ENCODE peak calls at places on chromosome X, in six cellular contexts. One of them, this sample, is unnamed.

GRCh38 chrX:13898603-13899002 is 81.7 kb upstream of the GPM6B start:
- DNase-seq in adipocyte: no peak
- DNase-seq in ascending aorta: no peak
- DNase-seq in coronary artery: no peak
- DNase-seq in skeletal muscle cell: no peak
- DNase-seq in transverse colon: no peak
- DNase-seq in this sample: no peak

GRCh38 chrX:133685806-133686205 is 270.5 kb upstream of the GPC4 start:
- DNase-seq in adipocyte: no peak
- DNase-seq in ascending aorta: no peak
- DNase-seq in coronary artery: no peak
- DNase-seq in skeletal muscle cell: no peak
- DNase-seq in transverse colon: no peak
- DNase-seq in this sample: no peak

GRCh38 chrX:138710311-138710791 is 1.2 kb downstream of the FGF13 start:
- DNase-seq in adipocyte: no peak
- DNase-seq in ascending aorta: no peak
- DNase-seq in coronary artery: peak
- DNase-seq in skeletal muscle cell: no peak
- DNase-seq in transverse colon: no peak
- DNase-seq in this sample: no peak

GRCh38 chrX:118730500-118731247 is 3.3 kb downstream of the IL13RA1 start:
- DNase-seq in adipocyte: peak
- DNase-seq in ascending aorta: no peak
- DNase-seq in coronary artery: no peak
- DNase-seq in skeletal muscle cell: peak
- DNase-seq in transverse colon: no peak
- DNase-seq in this sample: peak

GRCh38 chrX:41605144-41605543 is 83.6 kb upstream of the GPR34 start:
- DNase-seq in adipocyte: no peak
- DNase-seq in ascending aorta: no peak
- DNase-seq in coronary artery: no peak
- DNase-seq in skeletal muscle cell: no peak
- DNase-seq in transverse colon: no peak
- DNase-seq in this sample: no peak

GRCh38 chrX:40107291-40108083 is 9.7 kb upstream of the BCOR start:
- DNase-seq in adipocyte: peak
- DNase-seq in ascending aorta: peak
- DNase-seq in coronary artery: no peak
- DNase-seq in skeletal muscle cell: no peak
- DNase-seq in transverse colon: peak
- DNase-seq in this sample: peak

GRCh38 chrX:18129694-18130093 is 91.0 kb downstream of the BEND2 start:
- DNase-seq in adipocyte: no peak
- DNase-seq in ascending aorta: no peak
- DNase-seq in coronary artery: no peak
- DNase-seq in skeletal muscle cell: no peak
- DNase-seq in transverse colon: no peak
- DNase-seq in this sample: no peak

GRCh38 chrX:107154787-107155620 is 36.4 kb upstream of the RBM41 start:
- DNase-seq in adipocyte: no peak
- DNase-seq in ascending aorta: no peak
- DNase-seq in coronary artery: no peak
- DNase-seq in skeletal muscle cell: peak
- DNase-seq in transverse colon: no peak
- DNase-seq in this sample: peak

GRCh38 chrX:107571296-107571998 is 56.9 kb upstream of the PRPS1 start:
- DNase-seq in adipocyte: peak
- DNase-seq in ascending aorta: peak
- DNase-seq in coronary artery: no peak
- DNase-seq in skeletal muscle cell: peak
- DNase-seq in transverse colon: no peak
- DNase-seq in this sample: peak

GRCh38 chrX:86348669-86349068 is 200.4 kb downstream of the DACH2 start:
- DNase-seq in adipocyte: no peak
- DNase-seq in ascending aorta: no peak
- DNase-seq in coronary artery: no peak
- DNase-seq in skeletal muscle cell: no peak
- DNase-seq in transverse colon: no peak
- DNase-seq in this sample: no peak

GRCh38 chrX:25968920-25969319 is 169.2 kb upstream of the MAGEB18 start:
- DNase-seq in adipocyte: no peak
- DNase-seq in ascending aorta: no peak
- DNase-seq in coronary artery: no peak
- DNase-seq in skeletal muscle cell: no peak
- DNase-seq in transverse colon: no peak
- DNase-seq in this sample: no peak

GRCh38 chrX:9003041-9003440 is 30.9 kb downstream of the FAM9B start:
- DNase-seq in adipocyte: no peak
- DNase-seq in ascending aorta: no peak
- DNase-seq in coronary artery: no peak
- DNase-seq in skeletal muscle cell: no peak
- DNase-seq in transverse colon: no peak
- DNase-seq in this sample: no peak

GRCh38 chrX:107675823-107676555 is 47.7 kb downstream of the PRPS1 start:
- DNase-seq in adipocyte: peak
- DNase-seq in ascending aorta: no peak
- DNase-seq in coronary artery: peak
- DNase-seq in skeletal muscle cell: no peak
- DNase-seq in transverse colon: no peak
- DNase-seq in this sample: peak

GRCh38 chrX:148600131-148600530 is 99.7 kb downstream of the AFF2 start:
- DNase-seq in adipocyte: no peak
- DNase-seq in ascending aorta: no peak
- DNase-seq in coronary artery: no peak
- DNase-seq in skeletal muscle cell: no peak
- DNase-seq in transverse colon: no peak
- DNase-seq in this sample: no peak

GRCh38 chrX:65671966-65672365 is 4.5 kb downstream of the MSN start:
- DNase-seq in adipocyte: peak
- DNase-seq in ascending aorta: no peak
- DNase-seq in coronary artery: no peak
- DNase-seq in skeletal muscle cell: no peak
- DNase-seq in transverse colon: no peak
- DNase-seq in this sample: no peak

GRCh38 chrX:104195489-104196084 is 29.3 kb downstream of the FAM199X start:
- DNase-seq in adipocyte: peak
- DNase-seq in ascending aorta: no peak
- DNase-seq in coronary artery: no peak
- DNase-seq in skeletal muscle cell: no peak
- DNase-seq in transverse colon: no peak
- DNase-seq in this sample: peak

GRCh38 chrX:65926095-65927019 is 113.5 kb downstream of the VSIG4 start:
- DNase-seq in adipocyte: no peak
- DNase-seq in ascending aorta: no peak
- DNase-seq in coronary artery: no peak
- DNase-seq in skeletal muscle cell: no peak
- DNase-seq in transverse colon: peak
- DNase-seq in this sample: no peak

GRCh38 chrX:95057341-95057740 is 1383.3 kb downstream of the FAM133A start:
- DNase-seq in adipocyte: no peak
- DNase-seq in ascending aorta: no peak
- DNase-seq in coronary artery: no peak
- DNase-seq in skeletal muscle cell: no peak
- DNase-seq in transverse colon: no peak
- DNase-seq in this sample: no peak

GRCh38 chrX:13894888-13895564 is 78.1 kb upstream of the GPM6B start:
- DNase-seq in adipocyte: peak
- DNase-seq in ascending aorta: no peak
- DNase-seq in coronary artery: no peak
- DNase-seq in skeletal muscle cell: peak
- DNase-seq in transverse colon: no peak
- DNase-seq in this sample: no peak

GRCh38 chrX:54824722-54825121 is 17.2 kb downstream of the MAGED2 start:
- DNase-seq in adipocyte: no peak
- DNase-seq in ascending aorta: no peak
- DNase-seq in coronary artery: peak
- DNase-seq in skeletal muscle cell: no peak
- DNase-seq in transverse colon: no peak
- DNase-seq in this sample: no peak

GRCh38 chrX:724256-724655 is 93.7 kb downstream of the SHOX start:
- DNase-seq in adipocyte: no peak
- DNase-seq in ascending aorta: no peak
- DNase-seq in coronary artery: no peak
- DNase-seq in skeletal muscle cell: no peak
- DNase-seq in transverse colon: no peak
- DNase-seq in this sample: no peak

GRCh38 chrX:67636532-67636931 is 92.7 kb downstream of the AR start:
- DNase-seq in adipocyte: no peak
- DNase-seq in ascending aorta: no peak
- DNase-seq in coronary artery: no peak
- DNase-seq in skeletal muscle cell: no peak
- DNase-seq in transverse colon: no peak
- DNase-seq in this sample: peak

GRCh38 chrX:71163010-71163409 is 18.4 kb downstream of the NLGN3 start:
- DNase-seq in adipocyte: no peak
- DNase-seq in ascending aorta: no peak
- DNase-seq in coronary artery: no peak
- DNase-seq in skeletal muscle cell: no peak
- DNase-seq in transverse colon: no peak
- DNase-seq in this sample: no peak

GRCh38 chrX:123773258-123773978 is 40.6 kb upstream of the THOC2 start:
- DNase-seq in adipocyte: no peak
- DNase-seq in ascending aorta: no peak
- DNase-seq in coronary artery: no peak
- DNase-seq in skeletal muscle cell: no peak
- DNase-seq in transverse colon: no peak
- DNase-seq in this sample: no peak

GRCh38 chrX:1417921-1418875 is 26.3 kb upstream of the SLC25A6 start:
- DNase-seq in adipocyte: no peak
- DNase-seq in ascending aorta: no peak
- DNase-seq in coronary artery: no peak
- DNase-seq in skeletal muscle cell: no peak
- DNase-seq in transverse colon: no peak
- DNase-seq in this sample: no peak

GRCh38 chrX:95797344-95797743 is 887.3 kb upstream of the DIAPH2 start:
- DNase-seq in adipocyte: no peak
- DNase-seq in ascending aorta: no peak
- DNase-seq in coronary artery: no peak
- DNase-seq in skeletal muscle cell: no peak
- DNase-seq in transverse colon: no peak
- DNase-seq in this sample: no peak

GRCh38 chrX:110004970-110005369 is 2.1 kb downstream of the TMEM164 start:
- DNase-seq in adipocyte: no peak
- DNase-seq in ascending aorta: no peak
- DNase-seq in coronary artery: no peak
- DNase-seq in skeletal muscle cell: no peak
- DNase-seq in transverse colon: no peak
- DNase-seq in this sample: no peak

GRCh38 chrX:110003167-110004156 is 548 bp downstream of the TMEM164 start:
- DNase-seq in adipocyte: peak
- DNase-seq in ascending aorta: no peak
- DNase-seq in coronary artery: no peak
- DNase-seq in skeletal muscle cell: no peak
- DNase-seq in transverse colon: peak
- DNase-seq in this sample: peak

GRCh38 chrX:110006161-110006560 is 3.2 kb downstream of the TMEM164 start:
- DNase-seq in adipocyte: no peak
- DNase-seq in ascending aorta: no peak
- DNase-seq in coronary artery: no peak
- DNase-seq in skeletal muscle cell: no peak
- DNase-seq in transverse colon: no peak
- DNase-seq in this sample: no peak

GRCh38 chrX:110002300-110003166 is at the start of gene TMEM164:
- DNase-seq in adipocyte: peak
- DNase-seq in ascending aorta: peak
- DNase-seq in coronary artery: peak
- DNase-seq in skeletal muscle cell: peak
- DNase-seq in transverse colon: peak
- DNase-seq in this sample: peak

DNA sequence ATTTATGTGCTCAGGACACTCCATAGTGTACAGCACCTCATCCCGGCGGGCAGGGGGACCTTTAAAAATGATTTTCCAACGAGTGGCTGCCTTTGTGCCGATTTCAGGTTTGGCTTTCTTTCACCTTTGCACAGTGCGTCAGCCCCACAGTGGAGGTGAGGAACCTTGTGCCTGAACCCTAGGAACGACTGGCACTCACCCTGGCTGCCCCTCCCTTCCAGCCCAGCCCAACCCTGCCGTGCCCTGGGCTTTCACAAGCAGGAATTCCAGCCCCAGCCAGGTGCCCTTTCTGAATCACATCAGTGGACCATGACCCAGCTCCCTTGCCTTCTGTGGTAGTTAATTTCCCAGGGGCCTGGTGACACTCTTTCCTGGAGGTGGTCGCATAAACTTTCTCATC is 1.3 kb downstream of the TMEM164 start:
- DNase-seq in adipocyte: no peak
- DNase-seq in ascending aorta: no peak
- DNase-seq in coronary artery: no peak
- DNase-seq in skeletal muscle cell: no peak
- DNase-seq in transverse colon: peak
- DNase-seq in this sample: no peak
- H3K4me3 ChIP-seq in adipocyte: peak
- H3K4me3 ChIP-seq in ascending aorta: peak
- H3K4me3 ChIP-seq in coronary artery: peak
- H3K4me3 ChIP-seq in skeletal muscle cell: peak
- H3K4me3 ChIP-seq in transverse colon: peak
- H3K4me3 ChIP-seq in this sample: no peak

GRCh38 chrX:52277666-52278065 is 91.2 kb upstream of the XAGE2 start:
- DNase-seq in adipocyte: no peak
- DNase-seq in ascending aorta: no peak
- DNase-seq in coronary artery: no peak
- DNase-seq in skeletal muscle cell: no peak
- DNase-seq in transverse colon: no peak
- DNase-seq in this sample: no peak
- H3K4me3 ChIP-seq in adipocyte: no peak
- H3K4me3 ChIP-seq in ascending aorta: no peak
- H3K4me3 ChIP-seq in coronary artery: no peak
- H3K4me3 ChIP-seq in skeletal muscle cell: no peak
- H3K4me3 ChIP-seq in transverse colon: no peak
- H3K4me3 ChIP-seq in this sample: no peak

DNA sequence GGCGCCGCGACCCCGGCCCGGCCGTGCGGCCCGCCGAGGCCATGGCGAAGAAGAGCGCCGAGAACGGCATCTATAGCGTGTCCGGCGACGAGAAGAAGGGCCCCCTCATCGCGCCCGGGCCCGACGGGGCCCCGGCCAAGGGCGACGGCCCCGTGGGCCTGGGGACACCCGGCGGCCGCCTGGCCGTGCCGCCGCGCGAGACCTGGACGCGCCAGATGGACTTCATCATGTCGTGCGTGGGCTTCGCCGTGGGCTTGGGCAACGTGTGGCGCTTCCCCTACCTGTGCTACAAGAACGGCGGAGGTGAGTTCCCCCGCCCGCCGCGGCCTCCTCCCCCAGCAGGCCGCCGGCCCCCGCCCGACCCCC is 791 bp downstream of the SLC6A8 start:
- DNase-seq in adipocyte: peak
- DNase-seq in ascending aorta: no peak
- DNase-seq in coronary artery: no peak
- DNase-seq in skeletal muscle cell: no peak
- DNase-seq in transverse colon: no peak
- DNase-seq in this sample: no peak
- H3K4me3 ChIP-seq in adipocyte: peak
- H3K4me3 ChIP-seq in ascending aorta: peak
- H3K4me3 ChIP-seq in coronary artery: peak
- H3K4me3 ChIP-seq in skeletal muscle cell: peak
- H3K4me3 ChIP-seq in transverse colon: peak
- H3K4me3 ChIP-seq in this sample: peak

GRCh38 chrX:29617276-29617675 is 598.1 kb upstream of the MAGEB2 start:
- DNase-seq in adipocyte: peak
- DNase-seq in ascending aorta: no peak
- DNase-seq in coronary artery: no peak
- DNase-seq in skeletal muscle cell: peak
- DNase-seq in transverse colon: no peak
- DNase-seq in this sample: peak
- H3K4me3 ChIP-seq in adipocyte: no peak
- H3K4me3 ChIP-seq in ascending aorta: no peak
- H3K4me3 ChIP-seq in coronary artery: no peak
- H3K4me3 ChIP-seq in skeletal muscle cell: no peak
- H3K4me3 ChIP-seq in transverse colon: no peak
- H3K4me3 ChIP-seq in this sample: no peak

This sample was measured in fibroblast of villous mesenchyme.